ENCODE peak calls at places on chromosomes 6 and 20, in four cellular contexts. E, Z, G and T are unnamed samples.

GRCh38 chr20:35117148-35117547 is 24.5 kb upstream of the TRPC4AP start:
- DNase-seq in E (no peak), Z (no peak), G (no peak), T (no peak)

GRCh38 chr20:22583773-22584629 is at the start of gene FOXA2:
- DNase-seq in E (peak; percentile 93), Z (no peak), G (peak; percentile 52), T (no peak)

GRCh38 chr6:54621285-54621684 is 225.3 kb upstream of the FAM83B start:
- DNase-seq in E (no peak), Z (no peak), G (no peak), T (no peak)

GRCh38 chr6:155132617-155133016 is 131.2 kb upstream of the CLDN20 start:
- DNase-seq in E (no peak), Z (no peak), G (no peak), T (no peak)

GRCh38 chr6:43256670-43257664 is 13.7 kb downstream of the TTBK1 start:
- DNase-seq in E (no peak), Z (no peak), G (no peak), T (no peak)

GRCh38 chr6:138503881-138504680 is 4.8 kb upstream of the NHSL1 start:
- DNase-seq in E (peak; percentile 98), Z (no peak), G (no peak), T (no peak)

GRCh38 chr6:141925001-141925400 is 207.7 kb upstream of the GJE1 start:
- DNase-seq in E (no peak), Z (no peak), G (no peak), T (no peak)

GRCh38 chr20:31890646-31891045 is 20.2 kb downstream of the TTLL9 start:
- DNase-seq in E (no peak), Z (no peak), G (no peak), T (no peak)

GRCh38 chr6:134035823-134036296 is 16.6 kb downstream of the SLC2A12 start:
- DNase-seq in E (peak; percentile 64), Z (peak; percentile 12), G (no peak), T (no peak)

GRCh38 chr6:46217671-46218131 is 46.9 kb upstream of the ENPP5 start:
- DNase-seq in E (no peak), Z (peak; percentile 57), G (no peak), T (no peak)

GRCh38 chr20:24836041-24836533 is 113.0 kb upstream of the CST7 start:
- DNase-seq in E (no peak), Z (no peak), G (no peak), T (no peak)
- TF ChIP-seq USF2 in E (no peak), Z (no peak), G (no peak), T (no peak)

DNA sequence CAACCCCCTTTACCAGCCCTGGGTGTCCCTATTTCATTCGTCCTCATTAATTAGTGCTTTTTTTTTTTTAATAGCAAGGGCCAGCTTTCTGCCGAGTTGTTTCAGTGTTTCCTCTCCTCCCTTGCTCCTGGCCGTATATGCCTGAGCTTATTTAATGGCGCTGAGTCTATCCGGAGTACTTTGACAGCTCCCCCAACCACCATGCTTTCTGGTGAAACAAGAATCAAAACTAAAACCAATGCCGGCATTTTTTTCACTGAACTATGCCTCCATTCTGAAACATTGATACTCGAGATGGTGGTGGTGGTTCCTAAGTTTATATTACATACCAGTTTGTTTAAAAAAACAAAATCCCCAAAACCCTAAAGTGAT is 1.2 kb downstream of the DCBLD1 start:
- DNase-seq in E (peak; percentile 44), Z (no peak), G (no peak), T (no peak)
- TF ChIP-seq RAD21 in E (no peak), Z (no peak), G (no peak), T (no peak)

GRCh38 chr20:53942121-53942816 is 128.1 kb downstream of the BCAS1 start:
- DNase-seq in E (no peak), Z (peak; percentile 63), G (no peak), T (no peak)
- TF ChIP-seq FOXM1 in E (no peak), Z (no peak), G (no peak), T (no peak)

GRCh38 chr6:17945575-17945974 is 41.9 kb downstream of the KIF13A start:
- DNase-seq in E (no peak), Z (no peak), G (no peak), T (no peak)

GRCh38 chr6:17948725-17949124 is 38.7 kb downstream of the KIF13A start:
- DNase-seq in E (no peak), Z (no peak), G (no peak), T (no peak)

GRCh38 chr6:17949168-17949567 is 38.3 kb downstream of the KIF13A start:
- DNase-seq in E (no peak), Z (no peak), G (no peak), T (no peak)

GRCh38 chr6:17941318-17941717 is 46.1 kb downstream of the KIF13A start:
- DNase-seq in E (no peak), Z (no peak), G (no peak), T (no peak)

DNA sequence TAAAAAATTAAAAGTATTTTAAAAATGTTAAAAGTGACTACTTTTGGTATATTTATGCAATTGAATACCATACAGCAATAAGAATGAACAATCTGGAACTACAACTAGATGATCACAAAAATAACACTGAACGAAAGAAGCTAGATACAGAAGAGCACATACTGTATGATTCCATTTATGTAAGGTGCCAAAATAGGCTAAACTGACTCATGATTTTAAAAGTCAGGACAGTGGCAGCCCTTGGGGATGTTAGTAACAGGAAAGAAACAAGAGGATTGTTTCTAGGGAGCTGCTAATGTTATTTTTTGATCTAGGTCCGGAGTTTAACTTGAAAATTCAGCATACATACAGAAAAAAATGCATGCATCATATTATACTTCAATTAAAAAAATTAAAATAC is 42.3 kb downstream of the KIF13A start:
- DNase-seq in E (no peak), Z (no peak), G (no peak), T (no peak)
- TF ChIP-seq USF2 in E (no peak), Z (no peak), G (no peak), T (no peak)

GRCh38 chr6:158648682-158649131 is 1.1 kb upstream of the SYTL3 start:
- DNase-seq in E (no peak), Z (peak; percentile 83), G (no peak), T (no peak)

GRCh38 chr6:158649289-158650143 is at the start of gene SYTL3:
- DNase-seq in E (no peak), Z (peak; percentile 95), G (no peak), T (no peak)

GRCh38 chr6:158645064-158646022 is 800 bp upstream of the DYNLT1 start:
- DNase-seq in E (no peak), Z (no peak), G (no peak), T (no peak)

GRCh38 chr6:158646023-158646888 is 1.7 kb upstream of the DYNLT1 start:
- DNase-seq in E (no peak), Z (no peak), G (no peak), T (no peak)

DNA sequence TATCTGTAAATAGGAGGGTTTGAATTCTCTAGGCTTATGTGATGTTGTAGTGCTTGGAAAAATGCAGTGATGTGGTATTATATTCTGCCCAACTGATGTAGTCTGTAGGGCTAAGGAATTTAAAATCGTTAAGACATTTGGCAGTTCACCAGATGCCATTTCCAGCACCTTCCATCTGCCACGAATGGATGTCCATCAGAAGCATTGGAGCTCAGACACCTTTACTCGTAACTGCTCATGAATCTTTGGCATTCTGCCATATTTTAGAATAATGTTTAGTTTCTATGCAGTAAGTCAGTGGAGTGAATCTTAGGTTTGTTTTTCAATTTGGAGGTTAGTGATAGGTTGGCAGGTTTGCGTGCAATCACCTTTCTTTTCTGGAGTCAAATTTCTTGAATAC is 2.4 kb upstream of the SYTL3 start:
- DNase-seq in E (no peak), Z (no peak), G (no peak), T (no peak)
- TF ChIP-seq RAD21 in E (no peak), Z (no peak), G (no peak), T (no peak)

GRCh38 chr6:115896538-115897129 is 164.1 kb downstream of the FRK start:
- DNase-seq in E (peak; percentile 14), Z (no peak), G (peak; percentile 22), T (peak; percentile 58)
- TF ChIP-seq FOXM1 in E (no peak), Z (no peak), G (no peak), T (no peak)

GRCh38 chr6:38212579-38212978 is 393.1 kb downstream of the ZFAND3 start:
- DNase-seq in E (no peak), Z (no peak), G (no peak), T (no peak)

GRCh38 chr6:38212116-38212515 is 392.6 kb downstream of the ZFAND3 start:
- DNase-seq in E (no peak), Z (no peak), G (no peak), T (no peak)

GRCh38 chr6:38207371-38207770 is 387.8 kb downstream of the ZFAND3 start:
- DNase-seq in E (no peak), Z (no peak), G (no peak), T (no peak)

GRCh38 chr6:38208028-38208427 is 388.5 kb downstream of the ZFAND3 start:
- DNase-seq in E (no peak), Z (no peak), G (no peak), T (no peak)

GRCh38 chr6:38209291-38209865 is 389.9 kb downstream of the ZFAND3 start:
- DNase-seq in E (no peak), Z (no peak), G (no peak), T (no peak)
- TF ChIP-seq USF2 in E (no peak), Z (no peak), G (no peak), T (no peak)

GRCh38 chr6:165726915-165727314 is 63.9 kb upstream of the PDE10A start:
- DNase-seq in E (no peak), Z (no peak), G (no peak), T (no peak)
- TF ChIP-seq RAD21 in E (no peak), Z (no peak), G (no peak), T (no peak)